ENCODE peak calls at places on chromosomes 2 and 18, in five cellular contexts. D, B, Z, P and Y are unnamed samples.

GRCh38 chr18:686339-687111 is 25.9 kb downstream of the ENOSF1 start:
- DNase-seq in Z (no peak), D (no peak), P (no peak), B (no peak), Y (peak)

GRCh38 chr2:429575-430254 is 141.8 kb upstream of the ALKAL2 start:
- DNase-seq in P (no peak), D (no peak), Z (no peak), B (no peak), Y (no peak)

GRCh38 chr18:36364911-36365624 is 67.6 kb downstream of the FHOD3 start:
- DNase-seq in P (no peak), B (no peak), Z (no peak), D (no peak), Y (no peak)

GRCh38 chr2:109109342-109109741 is 19.7 kb upstream of the SH3RF3 start:
- DNase-seq in P (no peak), B (no peak), Z (no peak), D (no peak), Y (no peak)

GRCh38 chr2:162344617-162344950 is 652 bp downstream of the GCA start:
- DNase-seq in Z (no peak), P (no peak), D (no peak), B (no peak), Y (no peak)

GRCh38 chr2:67999332-67999731 is 63.5 kb downstream of the C1D start:
- DNase-seq in Z (no peak), D (no peak), P (no peak), B (no peak), Y (no peak)

GRCh38 chr2:45212953-45213635 is 203.8 kb upstream of the SIX2 start:
- DNase-seq in D (no peak), Z (no peak), P (no peak), B (no peak), Y (no peak)

GRCh38 chr18:76528477-76529432 is 33.7 kb upstream of the ZNF516 start:
- DNase-seq in P (no peak), D (peak), Z (no peak), B (no peak), Y (no peak)

GRCh38 chr2:229348135-229348534 is 77.0 kb upstream of the PID1 start:
- DNase-seq in P (no peak), B (no peak), Z (no peak), D (no peak), Y (no peak)

GRCh38 chr2:140990416-140990815 is 1140.4 kb downstream of the LRP1B start:
- DNase-seq in P (no peak), Z (no peak), D (no peak), B (no peak), Y (no peak)

GRCh38 chr2:118006861-118007260 is 7.0 kb downstream of the CCDC93 start:
- DNase-seq in P (no peak), D (no peak), Z (no peak), B (no peak), Y (no peak)

GRCh38 chr18:69674292-69674877 is 273.3 kb downstream of the CD226 start:
- DNase-seq in B (no peak), P (no peak), D (no peak), Z (no peak), Y (no peak)

GRCh38 chr2:113273031-113273551 is 5.6 kb downstream of the PAX8 start:
- DNase-seq in B (no peak), D (no peak), Z (no peak), P (no peak), Y (peak)

GRCh38 chr2:223967981-223968380 is 10.7 kb downstream of the MRPL44 start:
- DNase-seq in D (no peak), B (no peak), Z (no peak), P (no peak), Y (no peak)

GRCh38 chr2:219279916-219280516 is 850 bp downstream of the DNAJB2 start:
- DNase-seq in D (no peak), P (no peak), Z (no peak), B (no peak), Y (no peak)

GRCh38 chr18:12287684-12288405 is 20.2 kb upstream of the TUBB6 start:
- DNase-seq in Z (no peak), B (no peak), D (no peak), P (no peak), Y (peak)

GRCh38 chr2:20241973-20242726 is 17.2 kb upstream of the SDC1 start:
- DNase-seq in P (no peak), B (no peak), D (no peak), Z (no peak), Y (no peak)

GRCh38 chr2:111662039-111662740 is 221.8 kb downstream of the ANAPC1 start:
- DNase-seq in Z (no peak), P (no peak), D (no peak), B (no peak), Y (no peak)

GRCh38 chr2:106193491-106193976 is 567 bp downstream of the UXS1 start:
- DNase-seq in Z (peak), P (no peak), D (no peak), B (no peak), Y (peak)

GRCh38 chr2:35510641-35511040 is 844.9 kb upstream of the CRIM1 start:
- DNase-seq in P (no peak), B (no peak), Z (no peak), D (no peak), Y (no peak)

GRCh38 chr2:225008935-225009334 is 33.3 kb downstream of the DOCK10 start:
- DNase-seq in B (no peak), P (no peak), Z (no peak), D (no peak), Y (peak)

GRCh38 chr18:35490894-35491688 is 6.7 kb downstream of the INO80C start:
- DNase-seq in P (no peak), Z (no peak), B (no peak), D (no peak), Y (peak)

GRCh38 chr2:230521386-230521785 is 105.4 kb downstream of the SP100 start:
- DNase-seq in P (no peak), D (no peak), B (no peak), Z (no peak), Y (no peak)

GRCh38 chr2:1675633-1676032 is 68.7 kb downstream of the PXDN start:
- DNase-seq in D (no peak), Z (no peak), B (no peak), P (no peak), Y (no peak)

GRCh38 chr2:156430236-156430977 is 5.8 kb upstream of the GPD2 start:
- DNase-seq in B (no peak), P (no peak), Z (no peak), D (no peak), Y (no peak)

GRCh38 chr2:231483398-231484329 is 19.4 kb upstream of the NCL start:
- DNase-seq in D (no peak), P (no peak), Z (peak), B (no peak), Y (peak)

GRCh38 chr2:100008960-100009359 is 133.4 kb downstream of the AFF3 start:
- DNase-seq in P (no peak), B (no peak), Z (no peak), D (no peak), Y (no peak)

GRCh38 chr2:239820836-239821693 is 204.1 kb downstream of the NDUFA10 start:
- DNase-seq in D (no peak), Z (no peak), P (no peak), B (no peak), Y (no peak)

GRCh38 chr18:54240629-54241107 is 16.2 kb upstream of the MBD2 start:
- DNase-seq in P (no peak), B (no peak), Z (no peak), D (no peak), Y (no peak)

GRCh38 chr2:236143811-236144210 is 24.4 kb downstream of the GBX2 start:
- DNase-seq in B (no peak), D (no peak), Z (no peak), P (no peak), Y (no peak)